ENCODE peak calls at places on chromosomes 13 and 19, in nine cellular contexts. G, X, I, S, R, E, Y, L and U are unnamed samples.

GRCh38 chr19:7515091-7515470 is 822 bp upstream of the ZNF358 start:
- DNase-seq in X (no peak), G (peak; percentile 36), E (no peak), S (no peak), I (no peak), L (no peak), R (no peak), Y (no peak), U (no peak)

GRCh38 chr13:109271991-109272454 is 514.4 kb downstream of the IRS2 start:
- DNase-seq in E (peak; percentile 49), G (no peak), Y (peak; percentile 78), I (no peak), X (peak; percentile 78), S (peak; percentile 65), R (no peak), L (no peak), U (peak; percentile 0)

GRCh38 chr13:51519839-51520238 is 64.4 kb upstream of the WDFY2 start:
- DNase-seq in G (no peak), S (no peak), R (no peak), Y (peak; percentile 71), I (no peak), X (no peak), L (no peak), E (peak; percentile 79), U (no peak)

GRCh38 chr13:37869506-37869755 is 141 bp downstream of the TRPC4 start:
- DNase-seq in E (no peak), X (no peak), L (peak; percentile 70), R (no peak), Y (no peak), I (no peak), S (no peak), G (no peak), U (no peak)

GRCh38 chr19:38562096-38562495 is 55.7 kb downstream of the MAP4K1 start:
- DNase-seq in I (no peak), S (no peak), G (no peak), R (no peak), E (no peak), Y (no peak), X (peak; percentile 84), L (no peak), U (no peak)

GRCh38 chr13:109874921-109875454 is 88.6 kb upstream of the IRS2 start:
- DNase-seq in Y (peak; percentile 68), I (no peak), L (no peak), E (peak; percentile 8), R (no peak), S (no peak), G (peak; percentile 30), X (no peak), U (no peak)

GRCh38 chr19:12346896-12347295 is 13.5 kb upstream of the ZNF563 start:
- DNase-seq in I (no peak), S (no peak), L (peak; percentile 3), G (no peak), E (no peak), R (peak; percentile 27), X (peak; percentile 74), Y (no peak), U (peak; percentile 60)

GRCh38 chr19:13788991-13789390 is 6.3 kb upstream of the ZSWIM4 start:
- DNase-seq in I (no peak), R (no peak), X (no peak), E (no peak), L (no peak), Y (peak; percentile 63), S (no peak), G (no peak), U (peak; percentile 36)

GRCh38 chr13:77696006-77696862 is 1.3 kb upstream of the SLAIN1 start:
- DNase-seq in X (no peak), S (no peak), L (peak; percentile 64), I (peak; percentile 45), R (peak; percentile 14), G (peak; percentile 34), Y (no peak), E (peak; percentile 47), U (peak; percentile 33)

GRCh38 chr13:109362606-109363005 is 423.8 kb downstream of the IRS2 start:
- DNase-seq in X (no peak), Y (no peak), R (no peak), I (peak; percentile 31), S (no peak), E (no peak), G (no peak), L (no peak), U (no peak)

GRCh38 chr19:33125929-33126388 is 6.0 kb upstream of the WDR88 start:
- DNase-seq in E (peak; percentile 58), X (peak; percentile 83), S (peak; percentile 28), Y (peak; percentile 85), R (peak; percentile 50), I (peak; percentile 81), L (peak; percentile 82), G (peak; percentile 80), U (peak; percentile 59)

GRCh38 chr13:94620286-94620896 is 18.7 kb downstream of the GPR180 start:
- DNase-seq in R (peak; percentile 50), S (peak; percentile 15), Y (peak; percentile 53), E (peak; percentile 61), I (peak; percentile 49), L (peak; percentile 73), X (peak; percentile 70), G (peak; percentile 64), U (peak; percentile 39)

GRCh38 chr13:38590796-38591507 is 95.9 kb upstream of the FREM2 start:
- DNase-seq in X (no peak), S (no peak), I (no peak), E (no peak), R (no peak), G (no peak), Y (no peak), L (no peak), U (no peak)

GRCh38 chr19:46180701-46181385 is 32.8 kb downstream of the IGFL2 start:
- DNase-seq in E (peak; percentile 82), G (no peak), I (no peak), R (no peak), L (no peak), S (peak; percentile 15), X (no peak), Y (peak; percentile 87), U (no peak)

GRCh38 chr19:38736413-38737280 is 7.6 kb downstream of the CAPN12 start:
- DNase-seq in Y (peak; percentile 52), I (peak; percentile 93), E (peak; percentile 65), L (peak; percentile 95), X (peak; percentile 76), G (peak; percentile 93), S (peak; percentile 48), R (no peak), U (peak; percentile 40)

GRCh38 chr19:35995655-35995993 is 636 bp downstream of the SDHAF1 start:
- DNase-seq in Y (peak; percentile 72), X (peak; percentile 83), L (peak; percentile 85), I (peak; percentile 67), G (peak; percentile 69), S (no peak), E (peak; percentile 40), R (peak; percentile 57), U (peak; percentile 59)

GRCh38 chr19:4474504-4475136 is 2.5 kb downstream of the HDGFL2 start:
- DNase-seq in G (peak; percentile 81), L (peak; percentile 95), S (no peak), E (peak; percentile 12), I (peak; percentile 95), X (peak; percentile 88), Y (peak; percentile 66), R (no peak), U (peak; percentile 72)

GRCh38 chr13:43167058-43167457 is 143.7 kb downstream of the DNAJC15 start:
- DNase-seq in X (no peak), I (no peak), L (no peak), Y (no peak), S (no peak), R (no peak), E (no peak), G (no peak), U (no peak)

GRCh38 chr19:17318966-17319365 is 9.6 kb downstream of the DDA1 start:
- DNase-seq in I (no peak), E (no peak), L (no peak), S (no peak), R (no peak), G (no peak), X (no peak), Y (no peak), U (no peak)
- H3K9me2 ChIP-seq in I (no peaks in the 10 kb centered on the region), E (no peaks in the 10 kb centered on the region), L (no peaks in the 10 kb centered on the region), S (no peaks in the 10 kb centered on the region), R (no peaks in the 10 kb centered on the region), G (no peaks in the 10 kb centered on the region), X (no peaks in the 10 kb centered on the region), Y (no peaks in the 10 kb centered on the region), U (no peaks in the 10 kb centered on the region)

GRCh38 chr19:19324059-19324755 is 3.6 kb downstream of the MAU2 start:
- DNase-seq in L (no peak), Y (no peak), R (no peak), X (no peak), S (no peak), E (no peak), G (no peak), I (no peak), U (no peak)
- H3K4me1 ChIP-seq in L (peaks cover 9% of the 10 kb centered on the region), Y (peaks cover 15% of the 10 kb centered on the region), R (no peaks in the 10 kb centered on the region), X (peaks cover 16% of the 10 kb centered on the region), S (peaks cover 5% of the 10 kb centered on the region), E (peaks cover 8% of the 10 kb centered on the region), G (peaks cover 13% of the 10 kb centered on the region), I (peaks cover 8% of the 10 kb centered on the region), U (peaks cover 19% of the 10 kb centered on the region)

GRCh38 chr13:41751277-41751676 is 209.6 kb downstream of the VWA8 start:
- DNase-seq in S (no peak), X (no peak), I (no peak), Y (peak; percentile 70), R (no peak), G (peak; percentile 54), L (no peak), E (no peak), U (no peak)
- H3K9me2 ChIP-seq in S (no peaks in the 10 kb centered on the region), X (no peaks in the 10 kb centered on the region), I (no peaks in the 10 kb centered on the region), Y (no peaks in the 10 kb centered on the region), R (no peaks in the 10 kb centered on the region), G (no peaks in the 10 kb centered on the region), L (no peaks in the 10 kb centered on the region), E (no peaks in the 10 kb centered on the region), U (no peaks in the 10 kb centered on the region)

GRCh38 chr13:76214001-76214400 is 577.9 kb downstream of the LMO7 start:
- DNase-seq in Y (no peak), G (no peak), X (no peak), I (no peak), R (no peak), S (no peak), L (no peak), E (no peak), U (no peak)

GRCh38 chr13:76216729-76217128 is 580.6 kb downstream of the LMO7 start:
- DNase-seq in R (no peak), Y (no peak), S (no peak), G (no peak), L (no peak), X (no peak), I (no peak), E (no peak), U (no peak)

GRCh38 chr13:76210262-76210661 is 574.1 kb downstream of the LMO7 start:
- DNase-seq in X (no peak), R (no peak), G (no peak), E (peak; percentile 29), Y (no peak), L (no peak), S (no peak), I (no peak), U (no peak)

DNA sequence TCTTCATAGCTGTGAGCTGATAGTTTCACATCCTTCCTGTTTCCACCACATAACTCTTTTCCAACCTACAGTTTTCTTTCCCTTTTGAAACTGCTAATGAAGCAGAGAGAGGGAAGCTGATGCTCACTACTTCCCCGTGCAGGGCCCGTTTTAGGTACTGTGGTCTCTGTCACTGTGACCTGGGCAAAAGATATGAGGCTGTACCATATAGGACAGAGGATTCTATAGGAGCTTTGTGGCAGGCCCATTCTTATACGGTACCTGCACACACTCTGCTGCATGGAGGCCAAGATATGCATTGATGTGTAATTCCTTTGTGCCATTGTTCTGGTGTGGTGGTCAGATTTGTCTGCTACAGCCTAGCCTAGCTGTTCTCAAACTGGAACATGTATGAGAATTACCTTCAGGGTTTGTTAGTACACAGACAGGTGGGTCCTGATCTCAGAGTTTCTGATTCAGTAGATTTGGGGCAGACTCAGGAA is 577.3 kb downstream of the LMO7 start:
- DNase-seq in E (no peak), G (no peak), X (no peak), R (peak; percentile 75), L (no peak), Y (no peak), S (no peak), I (no peak), U (peak; percentile 20)
- H3K4me1 ChIP-seq in E (no peaks in the 10 kb centered on the region), G (no peaks in the 10 kb centered on the region), X (no peaks in the 10 kb centered on the region), R (peaks cover 32% of the 10 kb centered on the region), L (no peaks in the 10 kb centered on the region), Y (no peaks in the 10 kb centered on the region), S (no peaks in the 10 kb centered on the region), I (no peaks in the 10 kb centered on the region), U (peaks cover 12% of the 10 kb centered on the region)